ENCODE peak calls at places on chromosomes 5 and 9, in nine cellular contexts. B, I, K, A, Y, Q, O, V and X are unnamed samples.

GRCh38 chr5:143061161-143061945 is 291.2 kb downstream of the ARHGAP26 start:
- DNase-seq in V (no peak), B (peak; percentile 94), Y (no peak), A (no peak), K (no peak), I (peak; percentile 91), Q (no peak), O (peak; percentile 79), X (peak; percentile 74)

GRCh38 chr9:134560206-134560605 is 81.4 kb upstream of the COL5A1 start:
- DNase-seq in V (no peak), I (no peak), B (no peak), A (no peak), O (no peak), Y (no peak), K (no peak), Q (no peak), X (no peak)

GRCh38 chr9:131992906-131993657 is 86.6 kb downstream of the MED27 start:
- DNase-seq in O (peak; percentile 53), K (no peak), I (no peak), A (no peak), Y (no peak), V (no peak), Q (no peak), B (no peak), X (no peak)

GRCh38 chr9:116115731-116116353 is 37.7 kb upstream of the PAPPA start:
- DNase-seq in A (no peak), K (no peak), V (no peak), B (peak; percentile 82), O (peak; percentile 58), Y (no peak), I (peak; percentile 90), Q (no peak), X (peak; percentile 25)

GRCh38 chr9:18473551-18474279 is at the start of gene ADAMTSL1:
- DNase-seq in V (peak; percentile 64), I (peak; percentile 85), A (no peak), Q (peak; percentile 28), K (peak; percentile 24), B (peak; percentile 91), Y (peak; percentile 24), O (peak; percentile 71), X (peak; percentile 37)

GRCh38 chr9:92489209-92489608 is 6.9 kb upstream of the ASPN start:
- DNase-seq in A (no peak), B (peak; percentile 80), Y (no peak), V (no peak), Q (no peak), I (peak; percentile 61), O (no peak), K (no peak), X (peak; percentile 32)

GRCh38 chr9:16485575-16486321 is 384.7 kb downstream of the BNC2 start:
- DNase-seq in V (no peak), B (no peak), Y (no peak), I (no peak), K (no peak), Q (no peak), A (no peak), O (no peak), X (no peak)

GRCh38 chr5:16600397-16600796 is 16.4 kb downstream of the RETREG1 start:
- DNase-seq in B (peak; percentile 14), Q (peak; percentile 14), A (peak; percentile 81), Y (peak; percentile 47), K (peak; percentile 73), O (peak; percentile 65), I (no peak), V (no peak), X (no peak)

GRCh38 chr9:127931092-127931881 is 710 bp upstream of the PIP5KL1 start:
- DNase-seq in Q (no peak), I (peak; percentile 60), Y (no peak), O (peak; percentile 90), V (no peak), A (no peak), B (peak; percentile 74), K (no peak), X (peak; percentile 73)

GRCh38 chr5:174140452-174140851 is 94.9 kb downstream of the NSG2 start:
- DNase-seq in B (no peak), V (no peak), A (no peak), Y (no peak), Q (no peak), K (no peak), O (no peak), I (no peak), X (no peak)

GRCh38 chr5:124546643-124547042 is 199.8 kb downstream of the ZNF608 start:
- DNase-seq in I (no peak), O (peak; percentile 52), V (no peak), Y (no peak), A (no peak), K (no peak), Q (no peak), B (peak; percentile 29), X (no peak)

DNA sequence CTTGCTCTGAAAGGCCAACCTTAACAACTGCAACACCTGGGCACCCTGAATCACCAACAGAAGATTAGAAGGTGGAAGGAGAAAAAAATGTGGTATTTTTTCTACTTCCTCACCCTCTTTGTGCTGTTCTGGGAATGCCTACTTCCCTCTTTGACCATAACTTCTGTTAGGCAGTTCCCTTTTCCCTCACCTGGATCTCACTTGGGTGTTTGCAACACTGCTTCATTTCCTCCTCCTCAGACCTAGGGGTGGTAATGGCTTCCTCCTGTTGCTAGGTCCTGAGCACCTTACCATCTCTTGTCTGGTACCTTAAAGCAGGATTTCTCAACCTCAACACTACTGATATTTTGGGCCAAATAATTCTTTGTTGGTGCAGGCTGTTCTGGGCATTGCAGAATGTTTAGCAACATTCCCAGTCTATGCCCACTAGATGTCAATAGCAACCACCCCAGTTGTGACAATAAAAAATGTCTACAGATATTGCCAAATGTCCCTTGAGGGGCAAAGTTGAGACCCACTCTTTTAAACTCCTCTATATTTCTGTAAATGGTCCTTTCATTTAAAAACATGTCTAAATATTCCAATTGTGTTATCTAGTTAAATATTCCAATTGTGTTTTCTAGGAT is 300.0 kb upstream of the VLDLR start:
- DNase-seq in Y (no peak), B (no peak), V (no peak), K (no peak), Q (no peak), A (no peak), I (no peak), O (no peak), X (no peak)
- TF ChIP-seq CTCF in Y (no peak), B (peak; percentile 13), V (no peak), K (peak; percentile 56), Q (no peak), A (no peak), I (no peak), O (peak; percentile 19), X (peak; percentile 27)

GRCh38 chr9:83198336-83198735 is 135.4 kb upstream of the RASEF start:
- DNase-seq in I (no peak), Y (no peak), K (no peak), V (no peak), B (no peak), A (no peak), O (no peak), Q (no peak), X (no peak)

GRCh38 chr9:83200531-83200930 is 137.6 kb upstream of the RASEF start:
- DNase-seq in A (no peak), Y (no peak), K (no peak), I (no peak), V (no peak), B (no peak), O (no peak), Q (no peak), X (no peak)

GRCh38 chr9:83199240-83199639 is 136.3 kb upstream of the RASEF start:
- DNase-seq in Y (peak; percentile 50), O (peak; percentile 84), A (no peak), Q (peak; percentile 22), I (peak; percentile 48), V (peak; percentile 31), B (peak; percentile 50), K (no peak), X (peak; percentile 53)

GRCh38 chr9:83197611-83198010 is 134.7 kb upstream of the RASEF start:
- DNase-seq in A (no peak), Y (no peak), I (no peak), V (no peak), O (no peak), B (no peak), K (no peak), Q (no peak), X (no peak)

DNA sequence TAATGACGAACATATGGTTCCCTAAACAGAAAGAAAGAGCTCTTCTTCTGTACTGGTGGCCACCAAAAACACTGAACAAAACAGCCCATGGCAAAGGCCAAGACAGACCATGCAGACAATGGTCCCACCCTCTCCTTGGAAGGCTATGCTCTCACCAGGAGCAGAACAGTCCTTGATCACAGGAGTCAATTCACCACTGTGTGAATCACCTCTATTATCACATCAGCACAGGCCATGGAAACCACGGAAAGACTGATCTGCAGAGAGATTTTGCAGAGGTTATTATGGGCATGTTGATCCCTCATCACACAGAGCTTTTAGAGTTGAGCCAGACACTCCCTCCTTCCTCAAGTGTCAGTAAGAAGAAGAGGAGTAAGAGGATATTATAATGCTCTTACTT is 134.0 kb upstream of the RASEF start:
- DNase-seq in B (peak; percentile 22), O (no peak), K (no peak), Q (no peak), I (no peak), A (no peak), Y (no peak), V (no peak), X (no peak)
- TF ChIP-seq CTCF in B (no peak), O (no peak), K (no peak), Q (no peak), I (no peak), A (no peak), Y (no peak), V (no peak), X (no peak)

DNA sequence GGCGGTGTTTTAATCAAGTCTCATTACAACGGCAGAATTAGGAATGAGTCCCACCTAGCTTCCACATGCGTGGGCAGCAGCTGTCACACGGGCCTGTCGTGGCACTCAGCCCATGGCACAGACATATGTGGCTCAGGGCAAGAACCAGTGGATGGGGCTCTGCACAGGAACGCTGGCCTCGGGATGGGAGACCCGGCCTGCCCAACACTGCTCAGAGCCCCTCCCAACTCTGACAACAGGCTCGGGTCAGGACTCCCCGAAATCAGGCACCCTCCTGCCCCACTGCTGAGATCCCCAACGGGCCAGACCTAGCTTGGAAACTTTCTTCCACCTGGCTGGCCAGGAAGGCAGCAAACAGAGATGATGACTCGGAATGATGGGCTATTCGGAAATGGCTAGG is 4.9 kb upstream of the SURF6 start:
- DNase-seq in A (no peak), V (no peak), O (no peak), Q (no peak), K (no peak), I (no peak), Y (no peak), B (no peak), X (no peak)
- TF ChIP-seq CTCF in A (no peak), V (no peak), O (no peak), Q (no peak), K (no peak), I (no peak), Y (no peak), B (no peak), X (no peak)

DNA sequence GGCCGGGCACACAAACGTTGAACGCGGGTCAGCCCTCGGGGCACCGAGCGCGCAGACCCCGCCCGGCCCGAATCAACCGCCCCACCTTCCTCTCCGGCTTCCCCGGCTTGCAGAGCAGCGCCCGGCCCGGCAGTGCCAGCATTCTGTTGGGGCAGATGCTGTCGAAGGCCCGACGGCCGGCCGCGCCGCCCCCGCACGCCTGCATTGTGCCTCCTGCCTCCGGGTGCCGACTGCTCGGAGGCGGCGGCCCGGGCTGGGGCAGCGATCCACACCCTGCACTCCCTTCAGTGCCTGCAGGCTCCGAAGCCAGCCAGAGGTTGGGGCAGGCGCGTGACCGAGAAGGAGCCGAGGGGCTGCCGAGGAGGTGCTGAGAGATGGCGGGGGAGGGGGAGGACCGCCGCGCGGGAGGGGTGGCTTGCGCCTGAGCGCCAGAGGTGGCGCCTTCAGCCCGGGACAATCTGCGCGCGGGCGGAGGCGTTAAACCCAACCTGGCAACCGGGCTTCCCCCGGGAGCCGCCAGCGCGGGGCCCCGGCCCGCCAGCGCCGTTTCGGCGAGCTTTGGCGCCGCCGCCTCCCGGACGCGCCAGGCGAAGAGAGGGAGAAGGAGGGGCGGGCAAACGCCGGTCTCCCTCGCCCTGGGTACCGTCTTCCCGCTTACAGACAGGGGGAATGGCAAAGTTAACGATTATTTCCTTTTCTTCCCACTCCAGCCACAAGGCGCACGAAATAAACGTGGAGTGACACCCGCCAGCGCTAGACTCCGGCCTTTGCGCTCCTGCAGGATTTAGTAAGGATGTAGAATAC is at the start of gene MCIDAS:
- DNase-seq in Q (peak; percentile 57), B (peak; percentile 25), I (peak; percentile 13), V (peak; percentile 52), K (peak; percentile 20), O (no peak), A (peak; percentile 80), Y (peak; percentile 25), X (no peak)
- TF ChIP-seq CTCF in Q (peak; percentile 36), B (no peak), I (no peak), V (no peak), K (peak; percentile 21), O (no peak), A (no peak), Y (no peak), X (no peak)